ENCODE peak calls at places on chromosomes 11 and 22, in eight cellular contexts. N is cardiac fibroblast; A is mucosa of descending colon; X is stimulated activated CD8-positive, alpha-beta memory T cell treated with anti-CD3 and anti-CD28 coated beads, Interleukin-7, amount 100 ng/mL, for 24 hours; Q is GOT3; P is epithelial cell of esophagus; G is hippocampal formation; H is stimulated activated CD4-positive, alpha-beta T cell treated with anti-CD3 and anti-CD28 coated beads, Interleukin-12 subunit alpha, Interleukin-12 subunit beta, amount 100 ng/mL, for 24 hours. W is an unnamed sample.

GRCh38 chr11:47998733-47999359 is 18.5 kb downstream of the PTPRJ start:
- DNase-seq in N (no peak), G (no peak), Q (no peak), A (no peak), P (no peak), X (no peak), H (no peak), W (no peak)

GRCh38 chr22:31442768-31443489 is 43.5 kb downstream of the DRG1 start:
- DNase-seq in Q (no peak), H (no peak), A (no peak), X (no peak), G (no peak), P (no peak), N (no peak), W (peak; percentile 77)

GRCh38 chr11:35391922-35392813 is 27.2 kb downstream of the SLC1A2 start:
- DNase-seq in H (peak; percentile 76), X (peak; percentile 84), A (peak; percentile 79), N (peak; percentile 85), Q (peak; percentile 24), G (peak; percentile 73), P (peak; percentile 66), W (peak; percentile 71)

GRCh38 chr11:2808850-2809847 is 76.4 kb downstream of the CDKN1C start:
- DNase-seq in N (no peak), H (no peak), X (no peak), P (no peak), A (peak; percentile 23), Q (no peak), G (no peak), W (no peak)

GRCh38 chr22:25903294-25903693 is 161.3 kb downstream of the MYO18B start:
- DNase-seq in H (no peak), X (no peak), N (no peak), G (no peak), P (no peak), A (no peak), Q (no peak), W (no peak)

GRCh38 chr11:2883717-2884423 is 1.7 kb downstream of the CDKN1C start:
- DNase-seq in G (no peak), X (no peak), Q (no peak), H (no peak), N (no peak), A (peak; percentile 54), P (no peak), W (no peak)

GRCh38 chr11:97454988-97455387 is 1065.2 kb downstream of the JRKL start:
- DNase-seq in P (peak; percentile 32), H (no peak), G (peak; percentile 30), N (peak; percentile 72), A (no peak), Q (no peak), X (no peak), W (peak; percentile 51)

GRCh38 chr11:47716692-47717091 is 1.5 kb upstream of the AGBL2 start:
- DNase-seq in X (no peak), A (no peak), P (peak; percentile 14), N (no peak), G (no peak), Q (no peak), H (no peak), W (no peak)

GRCh38 chr22:24685804-24686203 is 82.8 kb downstream of the GGT1 start:
- DNase-seq in A (no peak), G (no peak), Q (no peak), P (no peak), N (no peak), X (no peak), H (no peak), W (no peak)

GRCh38 chr22:22957090-22957489 is 69.5 kb downstream of the IGLL5 start:
- DNase-seq in H (no peak), X (no peak), Q (no peak), P (no peak), G (no peak), N (no peak), A (no peak), W (no peak)

GRCh38 chr22:28358244-28358777 is 321.3 kb downstream of the TTC28 start:
- DNase-seq in X (no peak), P (no peak), A (no peak), Q (no peak), N (no peak), H (no peak), G (no peak), W (peak; percentile 13)

GRCh38 chr11:36509265-36509664 is 807 bp downstream of the TRAF6 start:
- DNase-seq in X (no peak), Q (no peak), N (peak; percentile 52), H (no peak), A (no peak), P (peak; percentile 29), G (no peak), W (no peak)

GRCh38 chr11:1654388-1655167 is 25.0 kb downstream of the KRTAP5-5 start:
- DNase-seq in H (no peak), A (no peak), N (no peak), P (no peak), Q (no peak), X (no peak), G (no peak), W (peak; percentile 31)

GRCh38 chr11:80118071-80118470 is 677.2 kb upstream of the TENM4 start:
- DNase-seq in P (peak; percentile 69), X (no peak), A (no peak), H (no peak), N (no peak), Q (no peak), G (no peak), W (no peak)

GRCh38 chr11:74257934-74258553 is 53.4 kb downstream of the P4HA3 start:
- DNase-seq in H (no peak), P (peak; percentile 55), A (no peak), G (peak; percentile 5), Q (no peak), N (peak; percentile 73), X (no peak), W (no peak)

GRCh38 chr11:33930317-33931021 is 38.6 kb upstream of the LMO2 start:
- DNase-seq in H (no peak), Q (no peak), N (peak; percentile 75), A (no peak), X (no peak), P (peak; percentile 57), G (peak; percentile 6), W (peak; percentile 93)

GRCh38 chr11:114889464-114890065 is 211.2 kb downstream of the NXPE2 start:
- DNase-seq in G (no peak), N (no peak), A (no peak), Q (no peak), X (no peak), H (no peak), P (no peak), W (no peak)

GRCh38 chr11:69050592-69051380 is 2.1 kb downstream of the TPCN2 start:
- DNase-seq in Q (no peak), P (no peak), N (no peak), A (peak; percentile 50), H (no peak), X (no peak), G (no peak), W (no peak)